ENCODE peak calls at places on chromosomes 1 and 21, in nine cellular contexts. W, X, F, P, C, L, R, M and Z are unnamed samples. For H3K4me1, the result is how much of the 10 kb centered on the place peaks cover.

GRCh38 chr1:217336724-217337123 is 294.2 kb downstream of the GPATCH2 start:
- DNase-seq in W (no peak), X (no peak), F (no peak), P (no peak), C (no peak), L (no peak), R (no peak), M (no peak), Z (no peak)

GRCh38 chr1:167052389-167052788 is 37.8 kb downstream of the GPA33 start:
- DNase-seq in W (peak), X (no peak), F (peak), P (no peak), C (no peak), L (peak), R (peak), M (no peak), Z (no peak)

GRCh38 chr21:23887709-23888303 is 1719.5 kb downstream of the MRPL39 start:
- DNase-seq in W (no peak), X (no peak), F (no peak), P (peak), C (no peak), L (no peak), R (no peak), M (no peak), Z (no peak)

GRCh38 chr1:31843506-31843905 is 27.7 kb upstream of the SPOCD1 start:
- DNase-seq in W (no peak), X (no peak), F (peak), P (no peak), C (no peak), L (peak), R (peak), M (peak), Z (no peak)

GRCh38 chr1:176149939-176150807 is 56.9 kb downstream of the COP1 start:
- DNase-seq in W (peak), X (no peak), F (peak), P (no peak), C (no peak), L (no peak), R (no peak), M (no peak), Z (no peak)

GRCh38 chr1:214862421-214862820 is 220.1 kb upstream of the KCNK2 start:
- DNase-seq in W (no peak), X (no peak), F (no peak), P (no peak), C (no peak), L (no peak), R (peak), M (peak), Z (no peak)

GRCh38 chr1:246708166-246708565 is 16.0 kb upstream of the SCCPDH start:
- DNase-seq in W (no peak), X (no peak), F (no peak), P (no peak), C (no peak), L (no peak), R (no peak), M (peak), Z (no peak)

GRCh38 chr1:179589524-179589923 is 2.1 kb upstream of the TDRD5 start:
- DNase-seq in W (no peak), X (no peak), F (no peak), P (no peak), C (no peak), L (peak), R (no peak), M (no peak), Z (no peak)

GRCh38 chr1:53376742-53377437 is 49.0 kb upstream of the LRP8 start:
- DNase-seq in W (peak), X (no peak), F (no peak), P (no peak), C (peak), L (no peak), R (no peak), M (no peak), Z (no peak)

GRCh38 chr1:116504308-116505156 is 66.3 kb downstream of the CD58 start:
- DNase-seq in W (no peak), X (peak), F (no peak), P (peak), C (peak), L (peak), R (peak), M (peak), Z (peak)

GRCh38 chr1:2240251-2241156 is 12.4 kb downstream of the SKI start:
- DNase-seq in W (no peak), X (peak), F (no peak), P (no peak), C (peak), L (peak), R (peak), M (peak), Z (no peak)
- H3K4me1 ChIP-seq in W (under half), X (half or more), F (under half), P (under half), C (half or more), L (under half), R (under half), M (half or more), Z (under half)

GRCh38 chr1:65309317-65310077 is at the start of gene DNAJC6:
- DNase-seq in W (peak), X (peak), F (peak), P (no peak), C (peak), L (peak), R (peak), M (peak), Z (peak)
- H3K4me3 ChIP-seq in W (peak), X (peak), F (peak), P (no peak), C (peak), L (peak), R (peak), M (peak), Z (no peak)

DNA sequence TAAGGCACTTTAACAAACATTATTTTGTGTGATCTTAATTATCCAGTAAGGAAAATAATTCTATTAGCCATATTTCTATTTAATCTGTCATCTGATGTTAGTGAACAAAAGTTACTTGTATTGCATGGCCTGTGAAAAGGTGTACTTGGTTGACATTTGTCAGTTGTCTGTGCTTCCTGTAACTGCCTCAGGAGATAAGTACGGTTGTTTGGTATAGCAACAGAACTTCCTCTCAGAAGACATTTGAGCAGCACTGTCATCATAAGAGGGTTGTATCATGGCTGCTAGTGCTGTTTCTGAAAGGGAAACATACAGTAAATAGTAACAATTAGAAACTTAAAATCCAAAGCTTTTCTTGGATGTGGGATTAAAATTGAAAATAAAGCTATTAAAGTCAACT is 3.4 kb downstream of the BLZF1 start:
- DNase-seq in W (no peak), X (no peak), F (no peak), P (no peak), C (no peak), L (no peak), R (no peak), M (no peak), Z (no peak)
- H3K4me1 ChIP-seq in W (under half), X (under half), F (under half), P (under half), C (under half), L (under half), R (under half), M (under half), Z (under half)

DNA sequence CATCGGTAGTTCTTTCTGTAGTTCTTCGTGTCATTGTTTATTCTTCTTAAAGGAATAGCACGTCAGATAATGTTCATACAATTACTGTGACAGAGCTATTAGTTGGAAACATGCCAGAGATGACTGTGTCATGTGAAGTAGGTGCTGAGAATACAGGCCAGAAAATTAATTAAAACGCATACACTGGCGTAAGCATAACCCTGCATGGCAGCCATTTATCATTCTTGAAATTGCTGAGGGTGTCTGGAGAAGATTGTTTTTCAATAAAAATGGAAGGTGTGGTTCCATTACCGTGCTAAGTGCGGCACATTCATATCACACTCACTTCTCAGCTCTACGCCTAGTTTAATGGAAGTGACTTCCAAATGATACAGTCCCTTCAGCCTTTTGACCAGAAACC is 7.8 kb downstream of the ETS2 start:
- DNase-seq in W (no peak), X (no peak), F (no peak), P (no peak), C (no peak), L (peak), R (no peak), M (no peak), Z (no peak)
- H3K4me3 ChIP-seq in W (no peak), X (no peak), F (no peak), P (no peak), C (no peak), L (no peak), R (no peak), M (no peak), Z (no peak)

GRCh38 chr1:23367791-23368561 is 1.7 kb downstream of the ZNF436 start:
- DNase-seq in W (peak), X (peak), F (peak), P (peak), C (peak), L (peak), R (peak), M (peak), Z (peak)
- H3K4me1 ChIP-seq in W (under half), X (under half), F (under half), P (under half), C (under half), L (under half), R (under half), M (under half), Z (under half)

DNA sequence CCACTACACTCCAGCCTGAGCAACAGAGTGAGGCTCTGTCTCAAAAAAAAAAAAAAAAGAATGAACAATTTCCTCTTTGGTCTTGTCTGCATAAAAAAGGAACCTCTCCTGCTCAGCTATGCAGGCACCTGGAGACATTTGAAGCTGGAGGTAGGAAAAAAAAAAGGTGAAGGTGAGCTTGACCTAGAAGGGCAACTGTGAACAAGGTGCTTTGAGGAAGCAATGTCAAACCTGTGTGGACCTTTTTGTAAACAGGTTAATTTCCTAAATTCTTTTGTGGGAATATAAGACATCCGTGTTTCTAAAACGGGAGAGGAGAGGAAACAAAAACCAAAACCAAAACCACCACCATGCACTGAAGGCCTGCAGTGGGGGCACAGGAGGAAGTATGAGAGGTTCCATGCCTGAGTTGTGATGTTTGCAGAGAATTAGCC is 77.5 kb downstream of the SLC45A1 start:
- DNase-seq in W (no peak), X (no peak), F (no peak), P (peak), C (no peak), L (no peak), R (no peak), M (no peak), Z (no peak)
- H3K4me3 ChIP-seq in W (no peak), X (no peak), F (no peak), P (peak), C (peak), L (peak), R (no peak), M (no peak), Z (no peak)

DNA sequence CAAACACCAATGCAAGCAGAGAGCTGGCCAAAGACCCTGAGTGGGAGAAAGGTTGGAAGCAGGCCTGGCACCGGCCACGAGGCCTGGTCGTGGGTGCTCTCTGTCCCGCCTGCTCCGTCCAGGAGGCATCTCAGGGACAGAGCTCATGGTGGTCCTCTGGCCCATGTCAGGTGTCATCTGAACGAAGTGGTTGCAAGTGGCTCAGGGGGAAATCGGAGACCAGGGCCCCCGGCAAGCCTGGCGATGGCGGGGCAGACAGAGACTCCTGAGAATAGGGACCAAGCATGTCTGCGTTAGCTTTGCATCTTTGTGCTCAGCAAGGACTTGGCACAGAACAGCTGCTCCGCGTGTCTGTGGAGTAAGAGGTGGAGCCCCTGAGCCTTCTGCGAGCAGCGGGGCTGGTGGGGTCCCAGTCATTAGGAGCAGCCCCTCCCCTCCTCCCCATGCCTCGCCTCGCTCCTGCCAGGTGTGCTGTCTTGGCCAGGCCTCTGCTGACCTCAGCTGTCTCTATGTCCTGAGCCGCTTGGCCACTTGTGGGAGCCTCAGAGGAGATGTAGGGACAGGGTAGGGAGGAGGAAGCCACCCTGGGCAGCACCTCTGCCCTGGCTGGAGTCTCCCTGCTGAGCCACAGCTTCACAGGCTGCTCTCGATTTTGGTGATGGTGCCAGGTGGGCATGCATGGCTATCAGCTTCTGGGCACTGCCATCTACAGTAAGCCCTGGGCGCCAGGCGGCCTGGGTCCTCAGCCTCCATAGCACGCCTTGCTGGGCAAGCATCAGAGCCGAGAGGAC is 362.9 kb upstream of the VAMP3 start:
- DNase-seq in W (no peak), X (no peak), F (no peak), P (no peak), C (peak), L (no peak), R (no peak), M (no peak), Z (no peak)
- H3K4me1 ChIP-seq in W (under half), X (under half), F (under half), P (under half), C (under half), L (under half), R (under half), M (under half), Z (under half)

DNA sequence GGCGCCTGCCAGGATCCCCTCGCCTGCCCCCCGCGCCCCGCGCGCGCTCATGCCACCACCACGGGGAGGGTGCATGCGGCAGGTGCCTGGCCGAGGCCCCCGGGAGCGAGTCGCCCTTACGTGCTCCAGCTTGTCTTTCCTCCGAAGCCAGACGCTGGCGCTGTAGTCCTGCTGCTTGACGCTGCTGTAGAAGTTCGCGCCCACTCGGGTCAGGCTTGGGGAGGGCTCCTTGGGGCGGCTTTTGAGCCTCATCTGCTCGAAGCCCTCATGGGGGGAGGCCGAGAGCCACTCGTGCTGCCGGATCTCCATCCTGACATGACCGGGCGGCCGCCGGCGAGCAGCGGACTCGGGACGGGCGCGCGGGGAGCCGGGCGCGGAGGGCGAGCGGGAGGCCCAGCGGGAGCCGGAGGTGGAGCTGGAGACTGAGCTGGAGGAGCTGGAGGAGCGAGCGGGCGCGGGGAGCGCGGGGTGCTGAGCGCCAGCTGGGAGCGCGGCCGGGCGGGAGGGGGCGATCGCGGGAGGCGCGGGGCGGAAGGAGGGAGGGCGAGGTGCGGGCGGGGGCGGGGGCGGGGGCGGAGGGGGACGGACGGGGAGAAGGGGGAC is 428 bp downstream of the PLD5 start:
- DNase-seq in W (peak), X (peak), F (peak), P (peak), C (peak), L (peak), R (peak), M (peak), Z (peak)
- H3K4me3 ChIP-seq in W (peak), X (peak), F (peak), P (peak), C (peak), L (peak), R (peak), M (peak), Z (no peak)

GRCh38 chr1:40416709-40417108 is 33.6 kb upstream of the ZFP69B start:
- DNase-seq in W (no peak), X (no peak), F (no peak), P (no peak), C (no peak), L (no peak), R (no peak), M (no peak), Z (no peak)
- H3K4me1 ChIP-seq in W (under half), X (under half), F (under half), P (under half), C (under half), L (under half), R (under half), M (under half), Z (under half)

GRCh38 chr1:9798236-9799130 is 25.3 kb downstream of the CLSTN1 start:
- DNase-seq in W (no peak), X (no peak), F (no peak), P (no peak), C (no peak), L (no peak), R (peak), M (peak), Z (no peak)
- H3K4me3 ChIP-seq in W (no peak), X (no peak), F (no peak), P (no peak), C (no peak), L (no peak), R (no peak), M (peak), Z (no peak)